ENCODE peak calls at places on chromosomes 5 and 9, in five cellular contexts. R is NCI-H69; S is T-helper 17 cell; K is activated CD8-positive, alpha-beta memory T cell treated with anti-CD3 and anti-CD28 coated beads for 4 hours; D is stimulated activated CD4-positive, alpha-beta T cell treated with anti-CD3 and anti-CD28 coated beads, Interleukin-2, amount 100 ng/mL, for 48 hours. J is an unnamed sample.

GRCh38 chr5:74503-75109 is 17.4 kb upstream of the PLEKHG4B start:
- DNase-seq in D (no peak), R (no peak), K (no peak), S (no peak), J (no peak)

GRCh38 chr5:161372682-161373344 is 173.7 kb downstream of the GABRB2 start:
- DNase-seq in K (no peak), R (no peak), S (no peak), D (no peak), J (no peak)

GRCh38 chr5:34585601-34586104 is 70.5 kb upstream of the RAI14 start:
- DNase-seq in D (no peak), R (peak; percentile 99), K (no peak), S (no peak), J (no peak)

GRCh38 chr9:73565833-73566465 is 414.3 kb downstream of the ANXA1 start:
- DNase-seq in R (peak; percentile 3), S (no peak), D (no peak), K (no peak), J (no peak)

GRCh38 chr5:120419110-120419509 is 45.0 kb upstream of the PRR16 start:
- DNase-seq in R (no peak), K (no peak), S (no peak), D (no peak), J (no peak)

GRCh38 chr5:32710335-32710858 is 724 bp upstream of the NPR3 start:
- DNase-seq in D (no peak), S (no peak), R (peak; percentile 32), K (no peak), J (peak; percentile 24)

GRCh38 chr5:151030377-151030776 is 10.0 kb downstream of the GPX3 start:
- DNase-seq in K (no peak), R (no peak), S (no peak), D (no peak), J (no peak)

GRCh38 chr5:179795863-179796833 is 2.4 kb downstream of the LTC4S start:
- DNase-seq in D (peak; percentile 61), R (peak; percentile 97), K (peak; percentile 25), S (peak; percentile 57), J (peak; percentile 88)

GRCh38 chr9:27440888-27441740 is 83.0 kb upstream of the IFNK start:
- DNase-seq in R (no peak), K (no peak), D (no peak), S (no peak), J (no peak)